ENCODE peak calls at places on chromosomes 4 and X, in seven cellular contexts. I is NCI-H1694, C is HCT116, S is endodermal cell, G is retina, V is mucosa of descending colon, Q is HT-29. L is an unnamed sample.

GRCh38 chr4:3865986-3866812 is 100.0 kb downstream of the ADRA2C start:
- DNase-seq in I (no peak), C (no peak), S (peak; percentile 27), G (no peak), V (no peak), Q (no peak), L (peak; percentile 30)

GRCh38 chrX:100609591-100609990 is 24.9 kb downstream of the TNMD start:
- DNase-seq in I (no peak), C (no peak), S (no peak), G (no peak), V (no peak), Q (no peak), L (no peak)

GRCh38 chr4:156830356-156830755 is 141.2 kb downstream of the PDGFC start:
- DNase-seq in I (no peak), C (no peak), S (no peak), G (no peak), V (no peak), Q (no peak), L (no peak)

GRCh38 chr4:25938251-25939186 is 24.5 kb downstream of the SMIM20 start:
- DNase-seq in I (no peak), C (no peak), S (no peak), G (no peak), V (no peak), Q (no peak), L (no peak)

GRCh38 chrX:115894087-115894486 is 276.5 kb upstream of the AGTR2 start:
- DNase-seq in I (peak; percentile 82), C (peak; percentile 2), S (no peak), G (peak; percentile 84), V (no peak), Q (peak; percentile 51), L (no peak)

GRCh38 chr4:41594439-41594838 is 56.5 kb downstream of the LIMCH1 start:
- DNase-seq in I (no peak), C (no peak), S (no peak), G (no peak), V (no peak), Q (no peak), L (no peak)

GRCh38 chr4:127856485-127857447 is 23.9 kb upstream of the PLK4 start:
- DNase-seq in I (no peak), C (no peak), S (no peak), G (no peak), V (no peak), Q (no peak), L (no peak)

GRCh38 chr4:6332042-6332668 is 62.5 kb downstream of the WFS1 start:
- DNase-seq in I (no peak), C (no peak), S (peak; percentile 88), G (peak; percentile 70), V (no peak), Q (peak; percentile 56), L (no peak)

GRCh38 chrX:154603438-154604430 is 15.3 kb downstream of the CTAG1B start:
- DNase-seq in I (no peak), C (peak; percentile 42), S (no peak), G (no peak), V (no peak), Q (no peak), L (no peak)

GRCh38 chr4:185513489-185514181 is 21.7 kb downstream of the PDLIM3 start:
- DNase-seq in I (no peak), C (no peak), S (no peak), G (no peak), V (no peak), Q (no peak), L (no peak)

GRCh38 chrX:77814210-77814609 is 28.2 kb upstream of the ATRX start:
- DNase-seq in I (no peak), C (no peak), S (no peak), G (no peak), V (no peak), Q (no peak), L (no peak)

GRCh38 chr4:83269256-83269655 is 15.3 kb downstream of the COQ2 start:
- DNase-seq in I (no peak), C (no peak), S (no peak), G (no peak), V (no peak), Q (no peak), L (no peak)

GRCh38 chr4:185862340-185862739 is 50.3 kb upstream of the SORBS2 start:
- DNase-seq in I (no peak), C (no peak), S (no peak), G (no peak), V (no peak), Q (no peak), L (no peak)

GRCh38 chr4:99635601-99636000 is 22.0 kb downstream of the C4orf54 start:
- DNase-seq in I (no peak), C (no peak), S (no peak), G (no peak), V (no peak), Q (no peak), L (no peak)

GRCh38 chr4:30208731-30209435 is 511.3 kb upstream of the PCDH7 start:
- DNase-seq in I (no peak), C (peak; percentile 36), S (no peak), G (no peak), V (no peak), Q (no peak), L (no peak)

GRCh38 chr4:187006189-187006618 is 282.5 kb upstream of the FAT1 start:
- DNase-seq in I (no peak), C (no peak), S (no peak), G (no peak), V (no peak), Q (no peak), L (no peak)

GRCh38 chrX:75038925-75039324 is 113.7 kb upstream of the NEXMIF start:
- DNase-seq in I (no peak), C (peak; percentile 8), S (peak; percentile 44), G (no peak), V (no peak), Q (peak; percentile 65), L (no peak)

GRCh38 chrX:74133156-74133796 is 170.7 kb upstream of the ZCCHC13 start:
- DNase-seq in I (peak; percentile 61), C (peak; percentile 10), S (peak; percentile 43), G (peak; percentile 50), V (no peak), Q (peak; percentile 70), L (no peak)

GRCh38 chr4:158644755-158645154 is 26.9 kb downstream of the C4orf46 start:
- DNase-seq in I (no peak), C (no peak), S (no peak), G (no peak), V (no peak), Q (no peak), L (no peak)

GRCh38 chr4:75080888-75081287 is 148.0 kb downstream of the PARM1 start:
- DNase-seq in I (no peak), C (no peak), S (no peak), G (no peak), V (no peak), Q (no peak), L (no peak)

GRCh38 chr4:176792348-176793059 is at the start of gene VEGFC:
- DNase-seq in I (no peak), C (no peak), S (peak; percentile 87), G (peak; percentile 65), V (peak; percentile 50), Q (no peak), L (peak; percentile 66)

GRCh38 chr4:35163189-35163588 is 1081.1 kb downstream of the ARAP2 start:
- DNase-seq in I (no peak), C (no peak), S (no peak), G (peak; percentile 29), V (no peak), Q (no peak), L (no peak)

L was measured in lower lobe of right lung.